ENCODE peak calls at places on chromosomes 11 and 22, in six cellular contexts. W is dermis microvascular lymphatic vessel endothelial cell; Z is head of caudate nucleus; K is Karpas-422; C is substantia nigra; U is activated naive CD8-positive, alpha-beta T cell treated with anti-CD3 and anti-CD28 coated beads, Interleukin-2, amount 50 U/mL, for 24 hours. Y is an unnamed sample.

GRCh38 chr22:24445481-24446290 is 18.3 kb downstream of the ADORA2A start:
- DNase-seq in W (no peak), Z (no peak), K (no peak), C (no peak), U (peak), Y (no peak)

GRCh38 chr11:19980957-19981669 is 179.2 kb downstream of the DBX1 start:
- DNase-seq in W (no peak), Z (no peak), K (no peak), C (no peak), U (no peak), Y (no peak)

GRCh38 chr11:78061921-78062311 is 1.7 kb upstream of the THRSP start:
- DNase-seq in W (no peak), Z (peak), K (no peak), C (no peak), U (no peak), Y (no peak)

GRCh38 chr11:47980907-47981621 is 705 bp downstream of the PTPRJ start:
- DNase-seq in W (no peak), Z (peak), K (peak), C (no peak), U (peak), Y (no peak)

GRCh38 chr11:23232652-23233051 is 372.4 kb upstream of the CCDC179 start:
- DNase-seq in W (no peak), Z (no peak), K (no peak), C (no peak), U (no peak), Y (no peak)

GRCh38 chr11:33635161-33635560 is 65.5 kb downstream of the C11orf91 start:
- DNase-seq in W (no peak), Z (no peak), K (peak), C (no peak), U (no peak), Y (peak)

GRCh38 chr22:30444632-30445437 is 19.3 kb downstream of the MTFP1 start:
- DNase-seq in W (no peak), Z (peak), K (peak), C (no peak), U (peak), Y (no peak)

GRCh38 chr22:35400335-35400680 is 368 bp downstream of the MCM5 start:
- DNase-seq in W (no peak), Z (no peak), K (peak), C (no peak), U (no peak), Y (no peak)

GRCh38 chr11:121554552-121554951 is 101.8 kb upstream of the SORL1-AS1 start:
- DNase-seq in W (no peak), Z (no peak), K (no peak), C (no peak), U (no peak), Y (no peak)

GRCh38 chr11:71140206-71140919 is 112.0 kb downstream of the SHANK2 start:
- DNase-seq in W (no peak), Z (peak), K (no peak), C (no peak), U (no peak), Y (no peak)

GRCh38 chr11:61609000-61609969 is 28.4 kb upstream of the SYT7 start:
- DNase-seq in W (no peak), Z (no peak), K (no peak), C (no peak), U (no peak), Y (no peak)

GRCh38 chr11:5488798-5489399 is 414 bp downstream of the OR52D1 start:
- DNase-seq in W (no peak), Z (no peak), K (no peak), C (no peak), U (no peak), Y (no peak)

GRCh38 chr11:72228229-72228843 is 3.8 kb downstream of the INPPL1 start:
- DNase-seq in W (no peak), Z (no peak), K (no peak), C (no peak), U (no peak), Y (no peak)

GRCh38 chr22:43643362-43643761 is 168.7 kb downstream of the EFCAB6 start:
- DNase-seq in W (no peak), Z (no peak), K (no peak), C (peak), U (no peak), Y (no peak)

GRCh38 chr11:95767498-95767897 is 22.1 kb downstream of the FAM76B start:
- DNase-seq in W (no peak), Z (no peak), K (no peak), C (no peak), U (no peak), Y (no peak)

GRCh38 chr11:72724851-72725730 is 27.1 kb downstream of the ARAP1 start:
- DNase-seq in W (peak), Z (peak), K (peak), C (no peak), U (peak), Y (no peak)

GRCh38 chr11:85589373-85589772 is 37.8 kb downstream of the DLG2 start:
- DNase-seq in W (no peak), Z (no peak), K (no peak), C (no peak), U (no peak), Y (no peak)

GRCh38 chr11:19557720-19558140 is 154.9 kb upstream of the NAV2 start:
- DNase-seq in W (peak), Z (peak), K (peak), C (peak), U (peak), Y (peak)

GRCh38 chr11:7020183-7020917 is at the start of the genes NLRP14 and ZNF214:
- DNase-seq in W (peak), Z (peak), K (no peak), C (peak), U (no peak), Y (peak)

GRCh38 chr11:29271616-29272015 is 745.2 kb downstream of the KCNA4 start:
- DNase-seq in W (no peak), Z (no peak), K (no peak), C (no peak), U (no peak), Y (no peak)

GRCh38 chr11:46298699-46299424 is 21.4 kb downstream of the CREB3L1 start:
- DNase-seq in W (no peak), Z (no peak), K (no peak), C (no peak), U (no peak), Y (no peak)

GRCh38 chr11:73612601-73613137 is 14.8 kb upstream of the FAM168A start:
- DNase-seq in W (no peak), Z (no peak), K (no peak), C (no peak), U (no peak), Y (no peak)

GRCh38 chr11:44711772-44712608 is 14.8 kb upstream of the TSPAN18 start:
- DNase-seq in W (no peak), Z (no peak), K (no peak), C (no peak), U (no peak), Y (no peak)

GRCh38 chr11:45333506-45333971 is 47.4 kb upstream of the SYT13 start:
- DNase-seq in W (peak), Z (no peak), K (peak), C (no peak), U (no peak), Y (no peak)